ENCODE peak calls at places on chromosomes 4 and X, in six cellular contexts. B is stimulated activated CD4-positive, alpha-beta T cell treated with anti-CD3 and anti-CD28 coated beads, Interleukin-4, amount 100 ng/mL, for 48 hours; K is A549; P is NCI-H2081; Y is aorta; N is activated T-helper 1 cell treated with anti-CD3 and anti-CD28 coated beads, Interleukin-12 subunit alpha, Interleukin-12 subunit beta, Interleukin-2, Interleukin-4 antibody, amounts not matched to agents 30 ng/mL and 10 ng/mL and 1 ng/mL, durations not matched to agents 14 hours and 24 hours and 36 hours. A is an unnamed sample.

GRCh38 chrX:8984231-8984630 is 49.7 kb downstream of the FAM9B start:
- DNase-seq in P (no peak), K (no peak), N (no peak), B (no peak), Y (no peak), A (no peak)

GRCh38 chrX:141989134-141989533 is 85.4 kb downstream of the MAGEC1 start:
- DNase-seq in N (no peak), B (no peak), Y (no peak), K (no peak), P (no peak), A (no peak)

GRCh38 chr4:112515278-112516075 is 503 bp downstream of the NEUROG2 start:
- DNase-seq in N (peak), Y (peak), K (peak), B (no peak), P (peak), A (no peak)

GRCh38 chr4:78057135-78057599 is at the start of gene FRAS1:
- DNase-seq in B (no peak), P (peak), K (peak), N (no peak), Y (peak), A (peak)

GRCh38 chr4:1537410-1538095 is 131.3 kb upstream of the NKX1-1 start:
- DNase-seq in P (no peak), N (no peak), K (no peak), Y (peak), B (no peak), A (no peak)

GRCh38 chrX:9518896-9519295 is 54.0 kb downstream of the TBL1X start:
- DNase-seq in K (no peak), P (no peak), B (no peak), Y (no peak), N (no peak), A (no peak)

GRCh38 chrX:16138108-16138427 is 14.7 kb downstream of the GRPR start:
- DNase-seq in B (no peak), N (no peak), Y (no peak), P (no peak), K (peak), A (no peak)

GRCh38 chr4:174910271-174910670 is 7.9 kb upstream of the ADAM29 start:
- DNase-seq in Y (no peak), N (no peak), P (no peak), B (no peak), K (no peak), A (no peak)

GRCh38 chrX:136750364-136750763 is 30.4 kb downstream of the ARHGEF6 start:
- DNase-seq in B (no peak), P (no peak), N (no peak), Y (no peak), K (no peak), A (no peak)

GRCh38 chr4:126738926-126739325 is 893.8 kb upstream of the INTU start:
- DNase-seq in B (no peak), N (no peak), Y (no peak), K (no peak), P (no peak), A (no peak)

GRCh38 chrX:125604448-125604847 is 284.8 kb downstream of the TEX13C start:
- DNase-seq in Y (no peak), K (no peak), N (no peak), B (no peak), P (no peak), A (no peak)

GRCh38 chr4:5753766-5754528 is 42.9 kb downstream of the EVC start:
- DNase-seq in N (no peak), B (no peak), K (peak), P (no peak), Y (no peak), A (no peak)

GRCh38 chr4:87949961-87950360 is 25.6 kb upstream of the SPP1 start:
- DNase-seq in K (peak), N (no peak), B (no peak), Y (no peak), P (no peak), A (peak)

GRCh38 chrX:11346283-11346682 is 53.1 kb downstream of the AMELX start:
- DNase-seq in Y (no peak), K (no peak), N (no peak), B (no peak), P (no peak), A (no peak)

GRCh38 chrX:131397891-131398290 is 108.8 kb upstream of the IGSF1 start:
- DNase-seq in N (no peak), K (no peak), Y (no peak), P (no peak), B (no peak), A (no peak)

GRCh38 chr4:168917150-168917779 is 92.8 kb downstream of the CBR4 start:
- DNase-seq in N (no peak), B (no peak), P (peak), K (peak), Y (no peak), A (no peak)

GRCh38 chr4:151013944-151014343 is 1.1 kb downstream of the LRBA start:
- DNase-seq in N (no peak), B (no peak), Y (no peak), K (no peak), P (no peak), A (no peak)

GRCh38 chr4:74670583-74670982 is 123.7 kb downstream of the BTC start:
- DNase-seq in P (no peak), N (no peak), B (no peak), Y (no peak), K (peak), A (no peak)

GRCh38 chr4:37389967-37390580 is 145.5 kb downstream of the NWD2 start:
- DNase-seq in K (peak), B (no peak), P (peak), Y (no peak), N (no peak), A (peak)

GRCh38 chrX:109826954-109827708 is 94.1 kb upstream of the ACSL4 start:
- DNase-seq in B (no peak), N (no peak), Y (no peak), P (no peak), K (peak), A (no peak)